ENCODE peak calls at places on chromosomes 6 and 20, in seven cellular contexts. K is mammary epithelial cell; X is CD8-positive, alpha-beta memory T cell; U is Panc1; E is heart right ventricle; O is cardiac muscle cell; L is CD8-positive, alpha-beta T cell. T is an unnamed sample.

GRCh38 chr6:12066297-12066696 is 54.2 kb downstream of the HIVEP1 start:
- DNase-seq in K (no peak), X (no peak), U (no peak), E (no peak), O (peak; percentile 25), L (no peak), T (no peak)

GRCh38 chr20:47456952-47457724 is 44.5 kb upstream of the NCOA3 start:
- DNase-seq in K (peak; percentile 87), X (no peak), U (no peak), E (no peak), O (peak; percentile 68), L (no peak), T (no peak)

GRCh38 chr6:93498713-93499112 is 79.4 kb upstream of the EPHA7 start:
- DNase-seq in K (no peak), X (no peak), U (no peak), E (no peak), O (no peak), L (no peak), T (no peak)

GRCh38 chr6:2909718-2910117 is 6.6 kb upstream of the SERPINB9 start:
- DNase-seq in K (no peak), X (no peak), U (no peak), E (no peak), O (no peak), L (no peak), T (no peak)

GRCh38 chr6:145051661-145052060 is 683.7 kb downstream of the EPM2A start:
- DNase-seq in K (peak; percentile 14), X (no peak), U (no peak), E (no peak), O (no peak), L (no peak), T (no peak)

GRCh38 chr6:139595183-139595582 is 220.7 kb upstream of the CITED2 start:
- DNase-seq in K (peak; percentile 51), X (no peak), U (no peak), E (no peak), O (peak; percentile 21), L (no peak), T (no peak)

GRCh38 chr20:17843246-17844132 is 125.1 kb downstream of the SNX5 start:
- DNase-seq in K (peak; percentile 97), X (peak; percentile 24), U (peak; percentile 69), E (peak; percentile 47), O (peak; percentile 97), L (no peak), T (no peak)

GRCh38 chr6:149076355-149076734 is 241.2 kb upstream of the TAB2 start:
- DNase-seq in K (no peak), X (no peak), U (no peak), E (no peak), O (no peak), L (no peak), T (no peak)

GRCh38 chr6:149234051-149234962 is 83.2 kb upstream of the TAB2 start:
- DNase-seq in K (peak; percentile 86), X (no peak), U (no peak), E (no peak), O (no peak), L (peak; percentile 52), T (no peak)

GRCh38 chr20:23225407-23226060 is 125.1 kb upstream of the NXT1 start:
- DNase-seq in K (peak; percentile 89), X (no peak), U (no peak), E (no peak), O (peak; percentile 97), L (no peak), T (peak; percentile 76)

GRCh38 chr6:87660226-87660886 is 41.7 kb downstream of the AKIRIN2 start:
- DNase-seq in K (peak; percentile 35), X (no peak), U (no peak), E (no peak), O (peak; percentile 35), L (no peak), T (no peak)

GRCh38 chr6:86193821-86194220 is 551.1 kb upstream of the SYNCRIP start:
- DNase-seq in K (no peak), X (no peak), U (no peak), E (no peak), O (no peak), L (no peak), T (no peak)

GRCh38 chr20:52256465-52256864 is 64.9 kb upstream of the ZFP64 start:
- DNase-seq in K (no peak), X (no peak), U (no peak), E (no peak), O (no peak), L (no peak), T (no peak)

GRCh38 chr6:32932132-32932868 is 8.5 kb downstream of the HLA-DMB start:
- DNase-seq in K (no peak), X (no peak), U (no peak), E (no peak), O (peak; percentile 27), L (no peak), T (no peak)

GRCh38 chr6:78089551-78089950 is 436.7 kb downstream of the MEI4 start:
- DNase-seq in K (no peak), X (no peak), U (no peak), E (no peak), O (no peak), L (no peak), T (no peak)

GRCh38 chr6:155171747-155172191 is 92.0 kb upstream of the CLDN20 start:
- DNase-seq in K (no peak), X (no peak), U (no peak), E (no peak), O (peak; percentile 61), L (no peak), T (no peak)

GRCh38 chr6:118597636-118598035 is 49.5 kb downstream of the PLN start:
- DNase-seq in K (no peak), X (no peak), U (no peak), E (no peak), O (no peak), L (no peak), T (no peak)

GRCh38 chr6:6843057-6843627 is 254.6 kb downstream of the LY86 start:
- DNase-seq in K (peak; percentile 59), X (no peak), U (no peak), E (no peak), O (peak; percentile 57), L (no peak), T (no peak)

GRCh38 chr20:49868964-49869363 is 46.4 kb downstream of the SPATA2 start:
- DNase-seq in K (no peak), X (no peak), U (no peak), E (no peak), O (no peak), L (no peak), T (no peak)

GRCh38 chr6:81727876-81728517 is 24.5 kb downstream of the TENT5A start:
- DNase-seq in K (no peak), X (no peak), U (no peak), E (no peak), O (no peak), L (no peak), T (no peak)

GRCh38 chr6:17501982-17502704 is 98.0 kb upstream of the FAM8A1 start:
- DNase-seq in K (no peak), X (no peak), U (no peak), E (no peak), O (no peak), L (no peak), T (no peak)

GRCh38 chr20:64037498-64038213 is 1.7 kb downstream of the C20orf204 start:
- DNase-seq in K (no peak), X (no peak), U (no peak), E (no peak), O (no peak), L (no peak), T (no peak)

DNA sequence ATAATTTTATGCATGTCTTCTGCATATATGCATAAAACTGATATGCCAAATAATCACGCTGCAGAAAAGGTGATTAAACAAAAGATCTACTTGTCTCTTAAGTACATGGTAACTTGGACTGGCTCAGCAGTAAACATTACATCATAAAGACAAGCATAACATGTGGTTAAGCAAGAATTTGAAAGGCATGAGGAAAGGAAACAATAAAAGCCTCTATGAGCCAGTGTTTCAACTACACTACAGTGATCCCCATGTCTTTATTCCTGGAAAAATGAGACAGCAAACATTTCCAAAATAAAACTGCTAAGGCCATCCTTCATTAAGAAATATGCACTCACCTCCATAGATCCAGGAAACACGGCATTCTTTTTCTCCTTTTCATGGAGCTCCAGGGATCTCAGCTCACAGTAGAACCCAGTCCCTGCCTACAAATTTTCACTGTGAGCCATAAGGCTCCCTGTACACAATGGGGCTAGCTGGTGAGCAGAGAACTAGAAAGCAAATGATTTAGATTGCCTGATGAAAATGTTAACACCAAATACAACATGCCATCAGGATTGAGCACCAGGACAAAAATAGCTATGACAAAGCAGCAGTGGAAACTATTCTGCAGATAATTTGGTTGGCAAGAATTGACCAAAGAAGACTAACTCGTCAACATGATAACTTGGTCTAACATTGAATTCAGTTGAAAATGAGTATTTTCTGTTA is 156.1 kb downstream of the COL21A1 start:
- DNase-seq in K (peak; percentile 80), X (no peak), U (peak; percentile 77), E (no peak), O (peak; percentile 92), L (no peak), T (no peak)
- H3K27ac ChIP-seq in K (no peak overlapping the region), X (no peak overlapping the region), U (peak overlapping the region; percentile 84), E (peak overlapping the region; percentile 88), O (peak overlapping the region; percentile 10), L (no peak overlapping the region), T (peak overlapping the region; percentile 90)

GRCh38 chr6:44237021-44237812 is 9.7 kb upstream of the HSP90AB1 start:
- DNase-seq in K (peak; percentile 98), X (peak; percentile 71), U (peak; percentile 95), E (peak; percentile 82), O (peak; percentile 90), L (peak; percentile 75), T (peak; percentile 92)
- H3K27ac ChIP-seq in K (peak overlapping the region; percentile 50), X (peak overlapping the region; percentile 87), U (peak overlapping the region; percentile 92), E (peak overlapping the region; percentile 95), O (no peak overlapping the region), L (peak overlapping the region; percentile 88), T (peak overlapping the region; percentile 95)

DNA sequence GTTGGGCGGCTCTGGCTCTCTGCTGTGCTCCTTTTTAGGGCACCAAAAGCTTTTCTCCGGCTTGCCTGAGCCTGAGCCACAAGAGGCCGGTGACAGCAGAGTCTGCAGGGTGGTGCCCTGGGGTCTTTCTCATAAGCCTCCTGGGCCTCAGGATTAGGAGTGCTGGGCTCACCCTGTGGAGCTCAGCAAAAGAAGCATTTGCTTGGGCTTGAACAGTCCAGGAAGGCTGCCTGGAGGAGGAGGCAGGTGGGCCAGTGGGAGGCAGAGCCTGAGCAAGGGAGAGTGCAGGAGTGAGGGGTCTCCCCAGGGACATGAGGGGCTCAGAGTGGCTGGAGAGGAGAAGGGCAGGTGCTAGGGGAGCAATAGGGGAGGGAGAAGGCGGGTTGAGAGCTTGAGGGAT is 32.9 kb upstream of the MRGBP start:
- DNase-seq in K (no peak), X (no peak), U (no peak), E (no peak), O (no peak), L (no peak), T (no peak)
- H3K27ac ChIP-seq in K (no peak overlapping the region), X (no peak overlapping the region), U (no peak overlapping the region), E (no peak overlapping the region), O (no peak overlapping the region), L (no peak overlapping the region), T (no peak overlapping the region)

DNA sequence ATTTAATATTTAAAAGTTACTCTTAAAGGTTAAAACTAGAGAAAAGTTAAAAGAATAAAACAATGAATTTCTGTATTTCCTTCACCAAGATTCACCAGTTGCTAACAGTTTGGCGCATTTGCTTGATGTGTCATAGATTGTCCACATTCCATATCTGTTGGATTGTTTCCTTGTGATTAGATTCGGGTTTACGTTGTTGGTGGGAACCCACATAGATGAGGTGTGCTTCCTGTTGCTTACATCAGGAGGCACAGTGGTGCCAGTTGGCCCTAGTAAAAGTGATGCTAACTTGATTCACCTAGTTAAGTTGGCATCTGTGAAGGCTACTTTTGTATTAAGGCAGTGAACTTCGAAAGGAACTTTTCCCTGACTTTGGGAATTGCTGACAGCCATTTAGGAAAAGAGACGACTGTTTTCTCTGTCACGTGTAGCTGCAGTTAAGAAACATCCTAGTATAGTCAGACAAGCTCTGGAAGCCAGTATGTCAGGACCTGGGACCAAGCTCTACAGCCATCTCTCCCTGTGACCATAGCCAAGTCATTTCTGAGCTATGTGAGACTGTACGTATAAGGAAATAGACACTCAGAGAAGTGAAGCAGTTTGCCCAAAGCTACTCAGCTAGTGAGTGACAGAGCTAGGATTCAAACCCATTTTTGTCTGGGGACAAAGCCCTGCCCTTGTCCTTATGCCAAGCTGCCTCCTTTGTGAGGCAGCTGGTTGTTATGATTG is 49.0 kb downstream of the PPARD start:
- DNase-seq in K (peak; percentile 97), X (no peak), U (no peak), E (no peak), O (peak; percentile 79), L (no peak), T (no peak)
- H3K27ac ChIP-seq in K (peak overlapping the region; percentile 96), X (no peak overlapping the region), U (no peak overlapping the region), E (no peak overlapping the region), O (no peak overlapping the region), L (no peak overlapping the region), T (no peak overlapping the region)